ENCODE peak calls at places on chromosomes 1 and 21, in four cellular contexts. K, O, B and I are unnamed samples. For H3K36me3 and H3K4me1, the result is how much of the 10 kb centered on the place peaks cover.

GRCh38 chr1:23591460-23592208 is 32.3 kb upstream of the ID3 start:
- DNase-seq in O (no peak), K (peak), B (no peak), I (no peak)

GRCh38 chr1:199585392-199585791 is 442.1 kb upstream of the NR5A2 start:
- DNase-seq in O (no peak), B (no peak), K (no peak), I (no peak)

GRCh38 chr1:54253480-54253879 is 53.5 kb downstream of the MRPL37 start:
- DNase-seq in B (no peak), O (no peak), K (no peak), I (no peak)

GRCh38 chr1:230303069-230303468 is 123.1 kb downstream of the PGBD5 start:
- DNase-seq in K (no peak), O (no peak), B (no peak), I (no peak)

GRCh38 chr1:62912028-62912638 is 128.2 kb downstream of the ATG4C start:
- DNase-seq in B (peak), O (no peak), K (no peak), I (no peak)

GRCh38 chr21:28875078-28875477 is 117.6 kb downstream of the LTN1 start:
- DNase-seq in B (no peak), K (no peak), O (no peak), I (no peak)

GRCh38 chr1:229108598-229109201 is 162.2 kb upstream of the RAB4A start:
- DNase-seq in B (no peak), K (no peak), O (no peak), I (peak)

GRCh38 chr1:235073331-235073967 is 55.2 kb downstream of the TOMM20 start:
- DNase-seq in K (no peak), O (no peak), B (no peak), I (no peak)

GRCh38 chr1:91876751-91877573 is 9.0 kb downstream of the TGFBR3 start:
- DNase-seq in K (no peak), O (no peak), B (no peak), I (no peak)

GRCh38 chr21:42848932-42849758 is 30.2 kb downstream of the WDR4 start:
- DNase-seq in B (no peak), K (no peak), O (no peak), I (no peak)

GRCh38 chr21:42850866-42851391 is 28.4 kb downstream of the WDR4 start:
- DNase-seq in O (no peak), K (no peak), B (peak), I (no peak)

GRCh38 chr21:42849759-42850412 is 29.5 kb downstream of the WDR4 start:
- DNase-seq in K (no peak), B (no peak), O (no peak), I (no peak)

GRCh38 chr21:42851812-42852665 is 27.3 kb downstream of the WDR4 start:
- DNase-seq in K (no peak), O (no peak), B (no peak), I (no peak)

GRCh38 chr21:42850463-42850862 is 28.9 kb downstream of the WDR4 start:
- DNase-seq in K (no peak), O (no peak), B (no peak), I (no peak)
- H3K36me3 ChIP-seq in K (under half), O (half or more), B (under half), I (under half)

GRCh38 chr1:1020415-1021009 is 592 bp downstream of the AGRN start:
- DNase-seq in K (no peak), B (peak), O (no peak), I (no peak)

GRCh38 chr1:1022322-1023090 is 2.6 kb downstream of the AGRN start:
- DNase-seq in K (no peak), O (no peak), B (no peak), I (no peak)

GRCh38 chr1:1021010-1021845 is 1.3 kb downstream of the AGRN start:
- DNase-seq in B (no peak), O (no peak), K (no peak), I (no peak)

GRCh38 chr1:1023700-1024099 is 3.8 kb downstream of the AGRN start:
- DNase-seq in O (no peak), K (no peak), B (no peak), I (no peak)

GRCh38 chr1:1021860-1022259 is 1.9 kb downstream of the AGRN start:
- DNase-seq in B (no peak), K (no peak), O (no peak), I (no peak)
- H3K4me3 ChIP-seq in B (no peak), K (no peak), O (peak), I (no peak)

GRCh38 chr21:34083357-34083756 is 10.0 kb downstream of the MRPS6 start:
- DNase-seq in O (no peak), K (no peak), B (no peak), I (no peak)

GRCh38 chr21:34078915-34079314 is 5.5 kb downstream of the MRPS6 start:
- DNase-seq in K (peak), O (no peak), B (no peak), I (no peak)

GRCh38 chr21:34080693-34081092 is 7.3 kb downstream of the MRPS6 start:
- DNase-seq in B (no peak), K (no peak), O (no peak), I (no peak)

GRCh38 chr21:34085129-34085528 is 11.8 kb downstream of the MRPS6 start:
- DNase-seq in O (no peak), B (no peak), K (no peak), I (no peak)

DNA sequence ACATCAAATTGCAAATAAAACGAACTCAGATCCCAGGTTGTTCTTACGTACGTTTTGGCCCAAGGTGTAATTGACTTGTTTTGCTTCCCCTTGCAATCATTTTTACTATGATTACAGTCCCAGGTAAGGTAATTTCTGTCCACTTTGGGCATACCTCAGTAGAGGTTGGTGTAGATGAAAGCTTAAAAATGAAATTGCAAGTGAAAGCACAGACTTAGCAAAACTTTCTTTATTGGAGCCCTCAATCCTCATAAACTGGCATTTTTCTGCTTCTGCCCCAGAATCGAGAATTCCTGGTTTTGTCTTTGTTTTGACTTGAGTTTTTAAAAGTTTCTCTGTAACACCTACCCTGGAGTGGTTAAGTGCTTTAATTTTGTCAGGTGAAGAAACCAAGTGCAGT is 9.4 kb downstream of the MRPS6 start:
- DNase-seq in K (no peak), O (no peak), B (no peak), I (no peak)
- H3K4me1 ChIP-seq in K (half or more), O (under half), B (half or more), I (half or more)

DNA sequence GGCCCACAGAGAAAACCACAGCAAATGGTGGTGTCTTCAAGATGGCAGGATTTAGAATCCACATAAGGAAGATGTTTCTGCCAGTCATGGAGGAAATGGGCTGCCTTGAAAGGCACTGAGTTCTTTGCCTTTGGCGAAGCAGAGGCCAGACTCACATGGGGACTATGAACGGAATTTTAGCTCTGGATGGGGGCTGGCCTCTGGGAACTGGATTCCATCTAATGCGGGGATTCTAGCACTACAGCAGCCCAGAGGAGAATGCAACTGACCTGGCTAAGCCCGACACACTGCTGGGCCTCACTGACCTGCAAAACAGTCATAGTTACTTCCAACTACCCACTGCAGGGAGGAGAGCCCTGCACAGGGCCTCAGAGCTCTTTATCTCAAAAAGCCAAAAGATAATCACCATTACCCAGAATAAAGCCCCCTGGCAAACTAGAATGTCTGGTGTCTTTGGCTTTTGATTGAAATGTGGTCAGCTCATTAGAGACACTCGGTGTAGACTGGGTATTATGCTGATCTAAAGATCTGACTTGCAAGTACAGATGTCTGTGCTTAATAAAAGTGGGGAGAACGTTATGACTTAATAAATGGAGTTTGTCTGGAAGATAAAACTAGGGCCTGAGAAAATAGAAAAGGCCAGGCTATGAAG is 11.6 kb downstream of the HCRTR1 start:
- DNase-seq in K (no peak), B (no peak), O (no peak), I (no peak)
- H3K36me3 ChIP-seq in K (half or more), B (under half), O (half or more), I (under half)

DNA sequence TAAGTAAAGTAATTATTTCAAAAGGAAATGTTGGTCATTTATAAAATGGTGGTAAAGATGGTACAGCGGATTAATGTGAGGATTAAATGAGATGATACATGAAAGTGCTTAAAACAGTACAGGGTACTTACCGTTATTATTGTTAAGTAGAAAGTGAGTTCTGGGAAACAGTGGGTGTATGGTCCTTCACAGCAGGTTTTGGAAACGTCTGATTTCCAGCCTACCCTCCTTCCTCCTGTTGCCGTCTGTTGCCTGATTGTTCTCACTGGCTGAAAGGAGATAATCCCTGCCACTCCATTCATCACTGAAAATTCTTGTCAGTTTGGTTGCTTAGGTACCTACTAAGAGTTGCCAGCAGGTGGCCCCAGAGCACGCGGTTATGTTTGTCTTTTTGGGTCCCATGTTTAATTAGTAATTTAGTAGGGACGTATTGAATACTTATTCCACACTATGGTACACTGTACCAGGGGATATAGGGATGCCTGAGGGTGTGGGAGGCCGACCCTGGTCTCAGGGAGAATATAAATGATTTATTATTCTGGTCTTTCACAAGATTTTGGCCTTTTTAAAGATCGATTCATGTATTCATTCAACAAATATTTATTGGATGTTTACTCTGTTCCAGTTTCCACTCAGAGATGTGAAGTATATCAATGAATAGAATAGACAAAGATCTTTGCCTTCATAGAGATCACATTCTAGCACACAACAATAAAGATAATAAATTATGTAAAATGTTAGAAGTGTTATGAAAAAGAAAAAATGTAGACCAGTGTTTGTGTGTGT is 30.8 kb upstream of the RPTN start:
- DNase-seq in O (no peak), K (peak), B (no peak), I (no peak)
- H3K4me3 ChIP-seq in O (no peak), K (peak), B (no peak), I (peak)

GRCh38 chr1:100351095-100351884 is 1.0 kb upstream of the CDC14A start:
- DNase-seq in K (peak), O (peak), B (peak), I (peak)

GRCh38 chr1:100352267-100353072 is at the start of gene CDC14A:
- DNase-seq in O (peak), B (peak), K (peak), I (peak)

GRCh38 chr1:100354971-100355394 is 2.7 kb downstream of the CDC14A start:
- DNase-seq in B (peak), O (no peak), K (peak), I (no peak)

GRCh38 chr1:100353073-100353801 is 931 bp downstream of the CDC14A start:
- DNase-seq in B (no peak), O (peak), K (peak), I (no peak)

GRCh38 chr1:100353988-100354387 is 1.7 kb downstream of the CDC14A start:
- DNase-seq in K (no peak), O (no peak), B (peak), I (no peak)
- H3K4me1 ChIP-seq in K (under half), O (under half), B (under half), I (under half)

GRCh38 chr1:36095760-36096405 is 7.2 kb downstream of the ADPRS start:
- DNase-seq in O (no peak), K (no peak), B (no peak), I (no peak)
- H3K36me3 ChIP-seq in O (half or more), K (under half), B (under half), I (under half)

DNA sequence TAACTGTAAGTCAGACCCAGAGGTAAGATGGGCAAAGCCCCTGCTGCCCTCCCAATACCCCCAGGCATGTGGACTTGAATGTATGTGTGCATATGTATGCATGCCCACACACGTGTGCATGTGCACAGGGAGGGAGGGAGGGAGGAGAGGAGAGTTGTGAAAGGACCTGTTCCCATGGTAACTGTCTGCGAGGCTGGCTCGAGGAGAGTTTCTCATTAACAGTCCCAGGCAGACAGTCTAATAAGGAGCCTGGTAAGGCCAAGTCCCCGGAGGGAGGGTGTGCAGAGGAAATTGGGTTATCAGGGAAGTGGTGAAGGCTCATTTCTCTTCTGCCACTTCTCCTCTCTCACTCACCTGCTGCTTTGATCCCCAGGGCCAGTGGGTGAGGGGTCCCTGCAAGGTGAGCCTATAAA is 74.9 kb downstream of the NFASC start:
- DNase-seq in K (no peak), B (no peak), O (no peak), I (no peak)
- H3K4me3 ChIP-seq in K (no peak), B (no peak), O (no peak), I (no peak)

GRCh38 chr1:10779201-10779600 is 17.2 kb downstream of the CASZ1 start:
- DNase-seq in K (no peak), O (no peak), B (no peak), I (no peak)

GRCh38 chr1:10781137-10781536 is 15.3 kb downstream of the CASZ1 start:
- DNase-seq in B (no peak), O (no peak), K (no peak), I (no peak)

GRCh38 chr1:10777749-10778574 is 18.5 kb downstream of the CASZ1 start:
- DNase-seq in O (no peak), K (no peak), B (no peak), I (no peak)

GRCh38 chr1:10778640-10779039 is 17.8 kb downstream of the CASZ1 start:
- DNase-seq in K (no peak), O (no peak), B (no peak), I (no peak)

DNA sequence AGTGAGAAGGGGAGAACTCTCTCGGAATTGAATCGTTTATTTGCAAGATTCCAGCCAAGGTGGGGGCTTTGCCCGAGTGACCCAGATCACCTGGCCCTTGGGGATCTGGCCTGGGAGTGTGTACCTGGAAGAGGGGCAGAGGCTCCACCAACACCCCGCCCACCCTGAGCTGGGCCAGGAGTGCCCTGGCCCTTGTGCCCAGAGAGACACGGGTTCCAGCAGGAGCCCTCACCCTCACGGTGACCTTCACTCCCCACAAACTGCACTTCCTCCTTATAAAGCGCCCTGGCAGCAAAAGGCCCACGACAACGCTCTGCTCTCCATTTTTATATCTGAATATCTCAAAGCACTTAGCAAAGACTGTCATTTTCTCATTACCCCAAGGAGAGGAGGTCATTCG is 16.6 kb downstream of the CASZ1 start:
- DNase-seq in O (no peak), K (no peak), B (no peak), I (no peak)
- H3K4me1 ChIP-seq in O (under half), K (under half), B (under half), I (under half)

GRCh38 chr1:1490633-1491230 is 19.2 kb downstream of the ATAD3B start:
- DNase-seq in B (no peak), K (no peak), O (no peak), I (no peak)
- H3K36me3 ChIP-seq in B (under half), K (under half), O (half or more), I (half or more)